ENCODE peak calls at places on chromosomes 6 and 20, in six cellular contexts. X is cardiac fibroblast, O is uterus, Y is foreskin fibroblast, K is fibroblast of mammary gland, W is HepG2. T is an unnamed sample.

GRCh38 chr20:50395258-50395729 is 114.9 kb upstream of the PTPN1 start:
- DNase-seq in Y (peak), O (peak), K (peak), W (no peak), X (peak), T (peak)

GRCh38 chr20:51533291-51534172 is 9.0 kb downstream of the NFATC2 start:
- DNase-seq in X (peak), K (peak), W (peak), Y (peak), O (no peak), T (peak)

GRCh38 chr20:53222932-53223331 is 250.8 kb downstream of the TSHZ2 start:
- DNase-seq in K (no peak), W (no peak), Y (no peak), O (no peak), X (no peak), T (no peak)

GRCh38 chr20:38286586-38287502 is 17.1 kb upstream of the BPI start:
- DNase-seq in K (no peak), O (no peak), X (no peak), Y (no peak), W (peak), T (no peak)

GRCh38 chr20:17589161-17589834 is 19.4 kb downstream of the DSTN start:
- DNase-seq in K (peak), W (no peak), Y (no peak), X (peak), O (no peak), T (peak)

GRCh38 chr6:112802154-112802553 is 455.0 kb downstream of the RFPL4B start:
- DNase-seq in Y (peak), X (peak), O (no peak), W (no peak), K (peak), T (peak)

GRCh38 chr6:169263836-169264608 is 10.4 kb upstream of the THBS2 start:
- DNase-seq in Y (peak), X (peak), O (no peak), K (peak), W (no peak), T (peak)

GRCh38 chr6:17237246-17237645 is 43.9 kb upstream of the RBM24 start:
- DNase-seq in K (no peak), O (no peak), W (no peak), X (no peak), Y (no peak), T (no peak)

GRCh38 chr6:20870493-20870892 is 336.2 kb downstream of the CDKAL1 start:
- DNase-seq in Y (no peak), W (no peak), O (no peak), K (no peak), X (no peak), T (no peak)

GRCh38 chr20:18971121-18971520 is 157.5 kb downstream of the SCP2D1 start:
- DNase-seq in Y (no peak), X (no peak), O (no peak), K (no peak), W (no peak), T (no peak)

GRCh38 chr20:50350510-50351249 is 159.5 kb upstream of the PTPN1 start:
- DNase-seq in K (no peak), Y (no peak), W (no peak), O (no peak), X (no peak), T (no peak)

GRCh38 chr6:39927159-39927558 is 7.1 kb downstream of the MOCS1 start:
- DNase-seq in Y (peak), X (peak), O (no peak), K (peak), W (no peak), T (peak)

GRCh38 chr6:130848945-130849344 is 21.7 kb downstream of the SMLR1 start:
- DNase-seq in K (peak), Y (no peak), W (no peak), O (no peak), X (no peak), T (no peak)

GRCh38 chr6:82298012-82298411 is 50.5 kb upstream of the IBTK start:
- DNase-seq in O (no peak), Y (peak), X (peak), K (peak), W (no peak), T (peak)

GRCh38 chr6:142297996-142298753 is 3.6 kb upstream of the ADGRG6 start:
- DNase-seq in K (peak), W (peak), O (no peak), Y (peak), X (peak), T (peak)

GRCh38 chr6:44727651-44728630 is 340.4 kb downstream of the CDC5L start:
- DNase-seq in W (no peak), O (no peak), Y (no peak), K (no peak), X (no peak), T (no peak)

GRCh38 chr20:1509237-1509636 is 18.0 kb upstream of the SIRPB2 start:
- DNase-seq in W (peak), O (no peak), Y (no peak), K (peak), X (peak), T (peak)

GRCh38 chr6:85127696-85128225 is 322.1 kb upstream of the NT5E start:
- DNase-seq in X (no peak), W (no peak), K (no peak), O (no peak), Y (no peak), T (no peak)

GRCh38 chr6:85127179-85127498 is 322.7 kb upstream of the NT5E start:
- DNase-seq in X (no peak), O (no peak), W (no peak), Y (no peak), K (no peak), T (no peak)

GRCh38 chr6:85124472-85125428 is 325.1 kb upstream of the NT5E start:
- DNase-seq in O (no peak), X (peak), Y (peak), W (no peak), K (peak), T (no peak)

GRCh38 chr6:85129881-85130280 is 320.0 kb upstream of the NT5E start:
- DNase-seq in W (no peak), K (peak), O (no peak), Y (peak), X (peak), T (no peak)

GRCh38 chr6:85126448-85127178 is 323.3 kb upstream of the NT5E start:
- DNase-seq in Y (peak), W (peak), X (peak), O (peak), K (peak), T (peak)
- TF ChIP-seq CTCF in Y (peak), W (peak), X (peak), O (peak), K (peak), T (peak)

GRCh38 chr20:20161611-20162010 is 109.3 kb downstream of the CFAP61 start:
- DNase-seq in W (no peak), O (no peak), K (no peak), X (no peak), Y (no peak), T (no peak)

GRCh38 chr20:20160513-20160912 is 108.2 kb downstream of the CFAP61 start:
- DNase-seq in K (no peak), W (no peak), X (no peak), O (no peak), Y (no peak), T (no peak)
- TF ChIP-seq CTCF in K (no peak), W (no peak), X (no peak), O (no peak), Y (no peak), T (no peak)

GRCh38 chr20:7147220-7147601 is 379.7 kb downstream of the BMP2 start:
- DNase-seq in W (peak), O (no peak), Y (no peak), K (no peak), X (no peak), T (no peak)
- TF ChIP-seq CTCF in W (no peak), O (no peak), Y (no peak), K (no peak), X (no peak), T (no peak)

DNA sequence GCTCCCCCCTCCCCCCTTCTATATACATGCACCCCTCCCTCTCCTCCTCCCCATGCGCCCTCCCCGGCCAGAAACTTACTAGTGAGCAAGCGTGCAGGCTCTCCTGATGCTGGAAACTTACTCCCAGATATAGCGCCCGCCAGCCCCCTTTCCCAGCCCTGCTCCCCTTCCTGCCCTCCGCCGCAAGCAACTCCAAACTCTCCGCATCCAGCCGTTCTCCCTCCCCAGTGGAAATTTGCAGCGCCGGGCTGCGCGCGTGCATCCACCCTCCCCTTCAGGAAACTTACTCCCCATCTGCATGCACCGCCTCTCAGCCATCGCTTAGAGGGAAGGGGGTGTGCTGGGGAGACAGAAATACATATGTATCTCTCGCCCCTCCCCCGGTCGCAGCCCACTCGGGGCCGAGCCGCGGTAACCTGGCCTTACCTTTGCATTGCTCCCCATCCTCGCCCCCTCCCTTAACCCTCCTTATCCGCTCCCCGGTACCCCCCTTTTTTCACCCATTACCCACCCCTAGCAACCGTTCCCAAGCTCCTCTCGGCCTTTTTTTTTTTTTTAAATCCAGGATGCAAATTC is at the start of gene TRERF1:
- DNase-seq in K (peak), O (peak), Y (peak), X (peak), W (no peak), T (peak)
- TF ChIP-seq CTCF in K (no peak), O (no peak), Y (no peak), X (no peak), W (no peak), T (no peak)

GRCh38 chr6:129671442-129672344 is 38.3 kb downstream of the ARHGAP18 start:
- DNase-seq in W (peak), K (peak), O (no peak), X (peak), Y (no peak), T (no peak)
- TF ChIP-seq CTCF in W (peak), K (peak), O (no peak), X (no peak), Y (no peak), T (peak)

GRCh38 chr20:25179439-25180089 is 15.9 kb upstream of the ENTPD6 start:
- DNase-seq in X (no peak), K (no peak), W (no peak), O (no peak), Y (no peak), T (no peak)
- TF ChIP-seq CTCF in X (no peak), K (no peak), W (no peak), O (no peak), Y (no peak), T (peak)

GRCh38 chr6:124026645-124027044 is 223.0 kb downstream of the NKAIN2 start:
- DNase-seq in O (no peak), K (no peak), W (no peak), X (no peak), Y (no peak), T (no peak)
- TF ChIP-seq CTCF in O (no peak), K (no peak), W (no peak), X (no peak), Y (no peak), T (no peak)

GRCh38 chr6:149771925-149772324 is 22.4 kb downstream of the PCMT1 start:
- DNase-seq in O (no peak), Y (no peak), W (no peak), X (no peak), K (no peak), T (no peak)
- TF ChIP-seq CTCF in O (no peak), Y (no peak), W (no peak), X (no peak), K (no peak), T (no peak)

DNA sequence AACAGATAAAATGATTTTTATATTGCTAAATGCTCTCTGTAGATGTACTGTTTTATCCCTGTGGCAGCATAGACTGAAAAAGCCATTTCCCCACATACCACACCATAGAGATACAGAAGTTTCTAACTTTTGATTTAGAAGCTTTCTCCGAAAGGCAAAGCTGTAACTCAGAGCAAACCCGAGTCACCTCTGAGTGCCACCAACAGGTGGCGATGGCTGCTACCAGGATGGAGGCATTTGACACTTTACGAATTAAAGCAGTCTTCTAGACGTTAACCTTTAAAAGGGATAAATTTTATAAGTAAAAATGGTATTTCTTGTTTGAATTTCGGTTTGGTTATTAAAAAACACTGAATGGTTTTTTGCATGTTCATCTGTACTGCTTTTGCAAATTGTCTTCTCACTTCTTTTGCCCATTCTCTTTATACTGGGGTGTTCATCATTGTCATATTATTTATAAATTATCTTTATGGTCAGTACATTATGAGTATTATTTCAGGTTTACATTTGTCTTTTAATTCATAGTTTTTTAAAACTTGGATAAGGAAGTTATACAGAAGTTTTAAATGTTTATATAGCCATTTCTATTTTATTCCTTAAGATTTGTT is 201.0 kb upstream of the CEP162 start:
- DNase-seq in X (peak), Y (peak), W (peak), K (peak), O (peak), T (peak)
- TF ChIP-seq CTCF in X (peak), Y (peak), W (peak), K (peak), O (peak), T (peak)

DNA sequence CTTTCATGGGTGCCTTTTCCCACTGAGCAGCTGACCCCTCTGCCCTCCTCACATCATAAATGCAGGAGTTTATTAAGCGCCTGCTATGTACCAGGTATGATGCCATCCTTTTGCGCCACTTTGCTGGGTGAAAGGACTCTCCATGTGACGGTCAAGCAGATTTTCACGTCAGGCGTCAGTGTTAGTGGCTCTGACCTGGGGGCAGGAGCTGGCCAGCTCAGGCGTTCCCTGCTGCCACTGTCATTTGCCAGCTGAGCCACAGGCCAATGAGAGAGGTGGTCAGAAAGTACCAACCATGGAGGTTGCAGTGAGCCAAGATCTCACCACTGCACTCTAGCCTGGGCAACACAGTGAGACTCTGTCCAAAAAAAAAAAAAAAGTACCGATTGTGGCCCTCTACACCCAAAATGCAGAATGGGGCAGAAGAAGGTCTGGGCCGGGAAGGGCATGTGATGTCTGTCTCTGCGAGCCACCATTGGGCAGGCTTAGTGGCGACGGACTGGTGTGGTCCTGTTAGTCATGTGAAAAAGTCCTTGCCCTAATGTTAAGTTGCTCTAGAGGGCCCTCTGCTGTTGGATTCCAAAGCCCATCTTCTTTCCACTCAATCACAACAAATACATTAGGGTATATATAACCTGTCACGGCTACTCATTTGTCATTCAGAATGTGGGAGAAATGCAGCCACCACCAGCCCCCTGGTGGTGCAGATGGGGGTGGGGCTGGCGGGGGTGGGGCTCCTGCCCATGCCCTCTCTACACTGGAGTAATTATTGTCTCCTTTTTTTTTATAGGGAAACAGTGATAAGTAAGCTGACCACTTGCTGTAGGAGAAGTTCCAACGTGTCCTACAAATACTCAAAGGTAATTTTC is 18.4 kb upstream of the SLC22A1 start:
- DNase-seq in W (peak), Y (no peak), O (no peak), X (peak), K (peak), T (peak)
- TF ChIP-seq CTCF in W (peak), Y (peak), O (peak), X (peak), K (peak), T (peak)

T was measured in HFFc6.